ENCODE peak calls at places on chromosomes 6 and 20, in five cellular contexts. S, G, Q, F and Y are unnamed samples.
A peak's percentile ranks its signal among the peaks of the same experiment; 100 is the strongest.

GRCh38 chr6:77298298-77298697 is 165.0 kb downstream of the HTR1B start:
- DNase-seq in S (peak; percentile 11), G (no peak), Q (no peak), F (no peak), Y (no peak)

GRCh38 chr6:145132709-145133108 is 602.6 kb downstream of the EPM2A start:
- DNase-seq in S (no peak), G (no peak), Q (no peak), F (no peak), Y (no peak)

GRCh38 chr6:111985202-111985731 is 68.6 kb upstream of the CCN6 start:
- DNase-seq in S (peak; percentile 96), G (peak; percentile 51), Q (no peak), F (no peak), Y (peak; percentile 41)

GRCh38 chr6:123829302-123829953 is 25.8 kb downstream of the NKAIN2 start:
- DNase-seq in S (no peak), G (no peak), Q (no peak), F (no peak), Y (no peak)

GRCh38 chr20:64130876-64131275 is 23.5 kb upstream of the NPBWR2 start:
- DNase-seq in S (no peak), G (no peak), Q (peak; percentile 11), F (no peak), Y (no peak)

GRCh38 chr6:91193446-91193845 is 606.6 kb upstream of the MAP3K7 start:
- DNase-seq in S (no peak), G (no peak), Q (no peak), F (no peak), Y (no peak)

GRCh38 chr6:135759831-135760230 is 91.7 kb upstream of the PDE7B start:
- DNase-seq in S (peak; percentile 65), G (no peak), Q (no peak), F (no peak), Y (no peak)

GRCh38 chr6:165634076-165634475 is 29.0 kb downstream of the PDE10A start:
- DNase-seq in S (no peak), G (no peak), Q (no peak), F (no peak), Y (no peak)

GRCh38 chr20:3686867-3687321 is 5.1 kb upstream of the ADAM33 start:
- DNase-seq in S (peak; percentile 72), G (no peak), Q (peak; percentile 79), F (no peak), Y (no peak)

GRCh38 chr6:85129881-85130280 is 320.0 kb upstream of the NT5E start:
- DNase-seq in S (peak; percentile 40), G (no peak), Q (no peak), F (no peak), Y (no peak)

GRCh38 chr20:38177201-38177600 is 12.1 kb upstream of the TGM2 start:
- DNase-seq in S (no peak), G (no peak), Q (no peak), F (no peak), Y (no peak)

GRCh38 chr6:132209351-132209750 is 191.9 kb downstream of the MOXD1 start:
- DNase-seq in S (peak; percentile 78), G (no peak), Q (no peak), F (no peak), Y (no peak)

GRCh38 chr6:89433637-89434499 is 916 bp downstream of the ANKRD6 start:
- DNase-seq in S (no peak), G (peak; percentile 60), Q (peak; percentile 59), F (peak; percentile 36), Y (peak; percentile 9)

GRCh38 chr6:149913085-149913484 is 9.8 kb downstream of the RAET1G start:
- DNase-seq in S (no peak), G (no peak), Q (no peak), F (no peak), Y (no peak)

DNA sequence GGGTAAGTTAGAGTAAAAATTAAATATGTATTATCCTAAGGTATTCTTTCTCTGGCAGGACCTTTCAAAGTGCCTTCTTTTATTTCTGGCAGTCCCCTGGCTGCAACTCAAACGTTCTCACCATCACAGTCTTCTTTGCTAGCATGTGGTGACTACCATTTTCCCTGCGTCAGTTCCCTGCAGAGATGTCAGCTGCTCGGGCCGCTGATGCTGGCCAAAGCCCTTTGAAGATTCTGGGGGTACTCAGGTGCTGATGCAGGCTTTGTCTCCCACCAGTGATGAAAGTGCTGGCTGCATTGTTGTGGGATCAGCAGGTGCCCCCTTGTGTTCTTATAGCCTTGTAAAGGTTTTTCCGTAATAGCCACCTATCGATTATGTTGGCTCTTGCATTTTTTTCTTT is 140.1 kb downstream of the BTBD3 start:
- DNase-seq in S (no peak), G (no peak), Q (no peak), F (no peak), Y (no peak)
- H3K4me1 ChIP-seq in S (peaks cover 9% of the 10 kb centered on the region), G (no peaks in the 10 kb centered on the region), Q (no peaks in the 10 kb centered on the region), F (peaks cover 37% of the 10 kb centered on the region), Y (no peaks in the 10 kb centered on the region)

GRCh38 chr20:5145365-5146301 is 18.8 kb downstream of the CDS2 start:
- DNase-seq in S (no peak), G (no peak), Q (no peak), F (no peak), Y (no peak)
- H3K4me1 ChIP-seq in S (no peaks in the 10 kb centered on the region), G (peaks cover 3% of the 10 kb centered on the region), Q (peaks cover 54% of the 10 kb centered on the region), F (peaks cover 40% of the 10 kb centered on the region), Y (peaks cover 17% of the 10 kb centered on the region)

GRCh38 chr6:11424395-11425050 is 113.0 kb upstream of the TMEM170B start:
- DNase-seq in S (peak; percentile 54), G (no peak), Q (no peak), F (no peak), Y (no peak)

GRCh38 chr6:11426571-11426970 is 111.0 kb upstream of the TMEM170B start:
- DNase-seq in S (no peak), G (no peak), Q (peak; percentile 45), F (no peak), Y (no peak)

GRCh38 chr6:11427091-11427739 is 110.3 kb upstream of the TMEM170B start:
- DNase-seq in S (no peak), G (no peak), Q (no peak), F (no peak), Y (no peak)

GRCh38 chr6:11425431-11425871 is 112.1 kb upstream of the TMEM170B start:
- DNase-seq in S (no peak), G (no peak), Q (no peak), F (no peak), Y (no peak)

DNA sequence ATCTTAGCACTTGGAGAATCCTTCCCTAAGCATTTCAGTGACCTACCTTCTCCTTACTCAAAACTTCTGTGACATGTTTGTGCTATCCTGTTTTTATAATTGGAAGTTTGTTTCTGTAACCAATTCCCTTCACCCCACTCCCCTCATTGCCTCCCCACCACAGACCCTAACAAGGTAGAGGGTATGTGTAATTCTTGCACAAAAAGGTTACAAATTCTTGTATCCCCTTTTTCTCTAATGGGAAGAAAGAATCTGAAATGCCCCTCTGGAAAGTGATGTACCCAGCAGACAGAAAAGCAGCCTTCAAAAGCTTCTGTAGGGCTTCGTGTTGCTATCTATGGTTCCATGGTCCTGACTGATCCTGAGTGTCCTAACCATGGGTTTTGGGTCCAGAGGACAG is 111.7 kb upstream of the TMEM170B start:
- DNase-seq in S (no peak), G (no peak), Q (no peak), F (no peak), Y (no peak)
- H3K4me1 ChIP-seq in S (peaks cover 64% of the 10 kb centered on the region), G (peaks cover 15% of the 10 kb centered on the region), Q (peaks cover 8% of the 10 kb centered on the region), F (peaks cover 8% of the 10 kb centered on the region), Y (no peaks in the 10 kb centered on the region)

DNA sequence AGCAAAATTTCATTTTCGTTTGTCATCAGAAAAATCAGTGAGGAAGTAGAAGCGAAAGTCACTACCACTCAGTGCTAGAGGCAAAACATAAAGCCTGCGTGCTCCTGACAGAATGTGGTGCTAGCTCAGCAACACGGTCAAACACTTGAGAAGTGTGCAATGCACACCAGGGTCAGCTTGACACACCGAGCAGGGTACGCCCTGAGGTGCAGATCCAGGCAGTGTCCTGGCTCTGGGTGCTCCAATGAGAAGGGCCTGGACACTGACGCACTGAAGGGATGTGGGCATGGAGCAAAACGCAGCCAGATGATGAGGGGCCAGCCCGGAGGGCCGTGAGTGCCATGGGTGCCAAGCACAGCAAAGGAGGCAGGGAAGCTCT is 5.9 kb downstream of the RNASET2 start:
- DNase-seq in S (no peak), G (peak; percentile 85), Q (peak; percentile 67), F (peak; percentile 71), Y (no peak)
- H3K4me1 ChIP-seq in S (peaks cover 10% of the 10 kb centered on the region), G (peaks cover 72% of the 10 kb centered on the region), Q (no peaks in the 10 kb centered on the region), F (peaks cover 15% of the 10 kb centered on the region), Y (peaks cover 60% of the 10 kb centered on the region)

GRCh38 chr6:1608976-1609661 is 596 bp upstream of the FOXC1 start:
- DNase-seq in S (peak; percentile 27), G (no peak), Q (no peak), F (no peak), Y (no peak)
- H3K4me1 ChIP-seq in S (peaks cover 8% of the 10 kb centered on the region), G (peaks cover 75% of the 10 kb centered on the region), Q (peaks cover 62% of the 10 kb centered on the region), F (no peaks in the 10 kb centered on the region), Y (peaks cover 42% of the 10 kb centered on the region)

GRCh38 chr6:5204340-5204739 is 56.4 kb downstream of the LYRM4 start:
- DNase-seq in S (no peak), G (no peak), Q (no peak), F (no peak), Y (no peak)
- H3K4me1 ChIP-seq in S (peaks cover 13% of the 10 kb centered on the region), G (no peaks in the 10 kb centered on the region), Q (peaks cover 11% of the 10 kb centered on the region), F (no peaks in the 10 kb centered on the region), Y (no peaks in the 10 kb centered on the region)

GRCh38 chr20:39855056-39855455 is 834.0 kb downstream of the MAFB start:
- DNase-seq in S (no peak), G (no peak), Q (no peak), F (no peak), Y (no peak)

GRCh38 chr20:39853664-39854063 is 835.4 kb downstream of the MAFB start:
- DNase-seq in S (no peak), G (no peak), Q (no peak), F (no peak), Y (no peak)

GRCh38 chr20:39851459-39851858 is 837.6 kb downstream of the MAFB start:
- DNase-seq in S (no peak), G (no peak), Q (no peak), F (no peak), Y (no peak)

GRCh38 chr20:39850821-39851330 is 838.2 kb downstream of the MAFB start:
- DNase-seq in S (no peak), G (no peak), Q (no peak), F (no peak), Y (no peak)

DNA sequence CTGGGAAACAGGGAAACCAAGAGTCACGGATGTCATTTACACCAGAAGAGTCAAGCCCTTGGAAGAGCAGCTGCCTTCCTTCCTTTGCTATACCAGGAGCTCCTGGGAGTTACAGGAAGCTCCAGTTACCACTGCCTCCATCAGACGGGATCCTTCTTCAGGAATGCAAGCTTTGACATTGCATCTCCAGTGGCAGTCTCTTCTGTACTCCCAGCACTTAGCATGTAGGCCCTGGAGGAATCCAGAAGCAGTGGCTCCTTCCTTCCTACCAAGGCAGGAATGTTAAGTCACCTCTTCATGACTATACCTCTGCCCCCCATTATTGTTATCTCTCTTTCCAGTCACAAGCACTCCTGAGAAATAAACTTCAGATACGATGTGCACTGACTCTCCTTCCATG is 836.0 kb downstream of the MAFB start:
- DNase-seq in S (no peak), G (no peak), Q (no peak), F (no peak), Y (no peak)
- H3K4me1 ChIP-seq in S (no peaks in the 10 kb centered on the region), G (no peaks in the 10 kb centered on the region), Q (peaks cover 11% of the 10 kb centered on the region), F (no peaks in the 10 kb centered on the region), Y (no peaks in the 10 kb centered on the region)